ENCODE peak calls at places on chromosomes 2 and 18, in four cellular contexts. One of them, this sample, is unnamed.

GRCh38 chr2:178237488-178238143 is 43.3 kb downstream of the OSBPL6 start:
- DNase-seq in WTC11: no peak
- DNase-seq in GM12878: no peak
- DNase-seq in K562: no peak
- DNase-seq in this sample: no peak

GRCh38 chr2:126933707-126934106 is 35.0 kb downstream of the TEX51 start:
- DNase-seq in WTC11: no peak
- DNase-seq in GM12878: no peak
- DNase-seq in K562: no peak
- DNase-seq in this sample: no peak

GRCh38 chr18:47204908-47205522 is 28.9 kb upstream of the IER3IP1 start:
- DNase-seq in WTC11: peak
- DNase-seq in GM12878: no peak
- DNase-seq in K562: peak
- DNase-seq in this sample: peak

GRCh38 chr18:35635171-35635570 is 53.6 kb downstream of the GALNT1 start:
- DNase-seq in WTC11: no peak
- DNase-seq in GM12878: no peak
- DNase-seq in K562: no peak
- DNase-seq in this sample: peak

GRCh38 chr2:237601453-237602116 is 11.1 kb upstream of the RAB17 start:
- DNase-seq in WTC11: peak
- DNase-seq in GM12878: no peak
- DNase-seq in K562: no peak
- DNase-seq in this sample: peak

GRCh38 chr2:101295895-101296294 is 12.6 kb downstream of the RNF149 start:
- DNase-seq in WTC11: no peak
- DNase-seq in GM12878: no peak
- DNase-seq in K562: no peak
- DNase-seq in this sample: no peak

GRCh38 chr2:201465524-201465971 is 14.0 kb downstream of the STRADB start:
- DNase-seq in WTC11: no peak
- DNase-seq in GM12878: no peak
- DNase-seq in K562: no peak
- DNase-seq in this sample: no peak

GRCh38 chr2:9778012-9778411 is 65.3 kb upstream of the TAF1B start:
- DNase-seq in WTC11: peak
- DNase-seq in GM12878: no peak
- DNase-seq in K562: peak
- DNase-seq in this sample: no peak

GRCh38 chr2:127675335-127676261 is at the start of gene LIMS2:
- DNase-seq in WTC11: peak
- DNase-seq in GM12878: no peak
- DNase-seq in K562: no peak
- DNase-seq in this sample: no peak

GRCh38 chr2:118723394-118723793 is 124.1 kb downstream of the EN1 start:
- DNase-seq in WTC11: no peak
- DNase-seq in GM12878: no peak
- DNase-seq in K562: no peak
- DNase-seq in this sample: no peak

GRCh38 chr18:2932247-2933181 is 80.4 kb downstream of the LPIN2 start:
- DNase-seq in WTC11: peak
- DNase-seq in GM12878: peak
- DNase-seq in K562: peak
- DNase-seq in this sample: peak

GRCh38 chr2:11056614-11057013 is 98.7 kb upstream of the SLC66A3 start:
- DNase-seq in WTC11: no peak
- DNase-seq in GM12878: no peak
- DNase-seq in K562: no peak
- DNase-seq in this sample: no peak

GRCh38 chr2:236172238-236172865 is 4.2 kb upstream of the GBX2 start:
- DNase-seq in WTC11: peak
- DNase-seq in GM12878: no peak
- DNase-seq in K562: no peak
- DNase-seq in this sample: no peak

GRCh38 chr2:135245055-135245454 is 193.0 kb downstream of the RAB3GAP1 start:
- DNase-seq in WTC11: no peak
- DNase-seq in GM12878: no peak
- DNase-seq in K562: peak
- DNase-seq in this sample: peak

GRCh38 chr2:17857016-17857415 is 21.5 kb upstream of the KCNS3 start:
- DNase-seq in WTC11: no peak
- DNase-seq in GM12878: no peak
- DNase-seq in K562: no peak
- DNase-seq in this sample: no peak

GRCh38 chr2:1222062-1222461 is 191.2 kb upstream of the TPO start:
- DNase-seq in WTC11: no peak
- DNase-seq in GM12878: no peak
- DNase-seq in K562: no peak
- DNase-seq in this sample: no peak

GRCh38 chr2:67571785-67572718 is 174.9 kb downstream of the ETAA1 start:
- DNase-seq in WTC11: no peak
- DNase-seq in GM12878: no peak
- DNase-seq in K562: no peak
- DNase-seq in this sample: no peak

GRCh38 chr2:12717988-12718661 is 1.4 kb downstream of the TRIB2 start:
- DNase-seq in WTC11: no peak
- DNase-seq in GM12878: no peak
- DNase-seq in K562: peak
- DNase-seq in this sample: no peak

GRCh38 chr2:191905336-191905735 is 58.4 kb upstream of the CAVIN2 start:
- DNase-seq in WTC11: no peak
- DNase-seq in GM12878: no peak
- DNase-seq in K562: no peak
- DNase-seq in this sample: no peak

GRCh38 chr2:85999131-85999831 is 106.4 kb downstream of the POLR1A start:
- DNase-seq in WTC11: no peak
- DNase-seq in GM12878: peak
- DNase-seq in K562: peak
- DNase-seq in this sample: no peak

GRCh38 chr2:19677825-19678518 is 223.8 kb downstream of the TTC32 start:
- DNase-seq in WTC11: no peak
- DNase-seq in GM12878: no peak
- DNase-seq in K562: no peak
- DNase-seq in this sample: no peak

GRCh38 chr18:8826514-8826913 is 121.2 kb downstream of the MTCL1 start:
- DNase-seq in WTC11: no peak
- DNase-seq in GM12878: no peak
- DNase-seq in K562: no peak
- DNase-seq in this sample: no peak

GRCh38 chr2:237227190-237227988 is 141.7 kb downstream of the COPS8 start:
- DNase-seq in WTC11: no peak
- DNase-seq in GM12878: no peak
- DNase-seq in K562: no peak
- DNase-seq in this sample: no peak

GRCh38 chr2:239278941-239279365 is 121.9 kb downstream of the HDAC4 start:
- DNase-seq in WTC11: no peak
- DNase-seq in GM12878: no peak
- DNase-seq in K562: no peak
- DNase-seq in this sample: no peak

GRCh38 chr2:135657806-135658582 is 83.7 kb upstream of the UBXN4 start:
- DNase-seq in WTC11: no peak
- DNase-seq in GM12878: peak
- DNase-seq in K562: no peak
- DNase-seq in this sample: no peak

GRCh38 chr2:6977095-6977777 is 60.0 kb downstream of the RNF144A start:
- DNase-seq in WTC11: no peak
- DNase-seq in GM12878: no peak
- DNase-seq in K562: no peak
- DNase-seq in this sample: no peak

GRCh38 chr2:128981353-128981752 is 662.7 kb upstream of the HS6ST1 start:
- DNase-seq in WTC11: no peak
- DNase-seq in GM12878: no peak
- DNase-seq in K562: no peak
- DNase-seq in this sample: no peak

GRCh38 chr2:184596819-184597411 is 1.4 kb upstream of the ZNF804A start:
- DNase-seq in WTC11: no peak
- DNase-seq in GM12878: no peak
- DNase-seq in K562: no peak
- DNase-seq in this sample: peak

GRCh38 chr2:105338020-105338385 is 663 bp downstream of the C2orf49 start:
- DNase-seq in WTC11: no peak
- DNase-seq in GM12878: no peak
- DNase-seq in K562: peak
- DNase-seq in this sample: no peak

DNA sequence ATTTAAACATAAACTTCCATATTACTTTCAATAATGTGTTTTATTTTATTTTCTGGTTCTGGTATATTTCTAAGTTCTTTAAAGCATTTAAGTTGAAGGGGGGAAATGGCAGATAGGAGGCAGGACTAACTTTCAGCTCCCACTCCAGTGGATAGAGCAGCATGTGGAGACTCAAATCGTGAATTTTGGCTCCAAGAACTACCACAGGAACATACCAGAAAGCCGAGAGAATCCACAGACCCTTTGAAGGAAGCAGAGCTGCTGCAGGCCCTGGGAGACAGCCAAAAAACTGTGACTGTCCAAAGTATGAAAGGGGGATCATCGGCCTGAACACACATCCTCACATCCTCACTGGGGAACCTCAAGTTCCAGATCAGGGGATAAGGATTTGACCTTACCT is 207.7 kb upstream of the VWC2L start:
- DNase-seq in WTC11: no peak
- DNase-seq in GM12878: no peak
- DNase-seq in K562: no peak
- DNase-seq in this sample: no peak
- TF ChIP-seq NR2C2 in WTC11: no peak
- TF ChIP-seq NR2C2 in GM12878: no peak
- TF ChIP-seq NR2C2 in K562: no peak
- TF ChIP-seq NR2C2 in this sample: no peak

GRCh38 chr2:73262108-73262651 is 22.1 kb downstream of the FBXO41 start:
- DNase-seq in WTC11: no peak
- DNase-seq in GM12878: no peak
- DNase-seq in K562: no peak
- DNase-seq in this sample: peak

GRCh38 chr2:73259704-73260337 is 24.5 kb downstream of the FBXO41 start:
- DNase-seq in WTC11: no peak
- DNase-seq in GM12878: no peak
- DNase-seq in K562: no peak
- DNase-seq in this sample: no peak

GRCh38 chr2:73258913-73259215 is 24.8 kb downstream of the CCT7 start:
- DNase-seq in WTC11: no peak
- DNase-seq in GM12878: no peak
- DNase-seq in K562: no peak
- DNase-seq in this sample: no peak

GRCh38 chr2:73259276-73259675 is 25.0 kb downstream of the FBXO41 start:
- DNase-seq in WTC11: no peak
- DNase-seq in GM12878: no peak
- DNase-seq in K562: no peak
- DNase-seq in this sample: no peak

DNA sequence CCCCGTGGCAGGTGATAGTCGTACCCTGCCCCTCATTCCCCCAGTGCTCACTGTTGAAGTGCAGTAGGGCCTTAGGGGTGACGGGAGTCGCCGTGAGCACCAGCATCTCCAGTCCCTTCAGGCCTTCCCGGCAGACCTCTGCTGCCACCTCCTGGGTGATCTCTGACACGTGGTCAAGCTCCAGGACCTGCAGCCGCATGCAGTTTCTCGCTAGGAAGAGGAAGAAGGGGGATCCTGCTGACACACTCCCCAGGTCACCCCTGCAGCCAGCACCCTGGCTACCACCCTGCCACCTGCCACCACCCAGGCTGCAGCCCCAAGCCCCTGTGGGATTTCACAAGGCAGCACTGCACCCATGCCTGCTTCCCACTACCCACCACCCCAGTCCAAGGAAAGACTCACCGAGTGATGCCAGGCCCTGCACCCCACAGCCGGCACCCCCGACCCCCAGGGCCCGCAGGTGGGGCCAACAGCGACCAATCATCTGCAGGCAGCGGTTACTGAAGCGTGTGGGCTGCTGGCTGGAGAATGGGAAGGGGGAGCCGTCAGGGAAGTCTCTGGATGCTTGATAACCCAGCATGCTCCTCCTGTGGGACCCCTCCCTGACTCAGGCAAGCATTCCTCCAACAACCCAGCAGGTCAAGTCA is 23.8 kb downstream of the FBXO41 start:
- DNase-seq in WTC11: peak
- DNase-seq in GM12878: no peak
- DNase-seq in K562: peak
- DNase-seq in this sample: peak
- TF ChIP-seq NR2C2 in WTC11: no peak
- TF ChIP-seq NR2C2 in GM12878: no peak
- TF ChIP-seq NR2C2 in K562: no peak
- TF ChIP-seq NR2C2 in this sample: no peak

GRCh38 chr2:96555146-96555610 is 18.6 kb downstream of the ARID5A start:
- DNase-seq in WTC11: no peak
- DNase-seq in GM12878: no peak
- DNase-seq in K562: no peak
- DNase-seq in this sample: no peak

GRCh38 chr2:96553176-96553956 is 16.8 kb downstream of the ARID5A start:
- DNase-seq in WTC11: no peak
- DNase-seq in GM12878: no peak
- DNase-seq in K562: no peak
- DNase-seq in this sample: no peak

GRCh38 chr2:96552284-96553175 is 16.0 kb downstream of the ARID5A start:
- DNase-seq in WTC11: no peak
- DNase-seq in GM12878: no peak
- DNase-seq in K562: no peak
- DNase-seq in this sample: no peak

GRCh38 chr2:96556441-96557330 is 20.1 kb downstream of the ARID5A start:
- DNase-seq in WTC11: no peak
- DNase-seq in GM12878: no peak
- DNase-seq in K562: peak
- DNase-seq in this sample: peak

DNA sequence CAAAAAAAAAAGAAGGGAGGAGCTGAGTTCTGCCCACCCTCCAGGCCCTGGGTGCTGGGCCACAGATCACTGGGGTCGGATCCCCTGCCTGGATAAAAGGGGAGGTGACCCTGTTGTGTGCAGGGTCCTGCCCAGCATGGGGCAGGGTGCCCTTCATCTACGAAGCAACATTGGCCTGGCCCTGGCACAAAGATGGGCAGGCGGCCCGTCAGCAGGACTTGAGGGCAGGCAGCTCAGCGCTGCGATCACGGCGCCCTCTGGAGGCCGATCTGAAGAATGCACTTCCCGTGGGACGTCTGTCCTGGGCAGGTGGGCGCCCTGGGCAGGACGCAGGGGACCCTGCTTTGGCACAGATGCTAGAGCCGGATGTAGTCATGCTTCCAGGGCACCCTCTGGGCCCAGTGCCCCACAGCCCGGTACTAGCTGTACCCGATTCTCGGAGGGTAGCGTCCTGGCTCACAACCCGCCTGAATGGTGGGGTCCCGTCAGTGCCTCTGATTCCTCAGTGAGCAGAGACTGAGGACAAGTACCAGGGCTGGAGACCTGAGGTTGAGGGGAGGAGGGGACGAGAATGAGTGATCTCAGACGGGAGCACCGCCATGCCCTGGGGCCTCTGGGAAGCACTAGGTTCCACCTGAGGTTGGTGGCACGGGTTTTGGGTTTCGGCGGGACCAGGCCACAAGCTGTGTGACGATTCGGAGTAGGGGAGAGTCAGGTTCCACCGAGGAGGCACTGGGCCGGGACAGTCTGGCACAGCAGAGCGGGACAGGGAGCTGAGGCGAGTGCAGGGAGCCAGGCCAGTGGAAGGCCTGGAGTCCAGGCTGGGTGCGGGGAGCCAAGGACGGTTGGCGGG is 18.0 kb downstream of the ARID5A start:
- DNase-seq in WTC11: peak
- DNase-seq in GM12878: no peak
- DNase-seq in K562: peak
- DNase-seq in this sample: peak
- TF ChIP-seq NR2C2 in WTC11: no peak
- TF ChIP-seq NR2C2 in GM12878: no peak
- TF ChIP-seq NR2C2 in K562: no peak
- TF ChIP-seq NR2C2 in this sample: no peak

GRCh38 chr18:22591231-22591630 is 173.5 kb upstream of the CTAGE1 start:
- DNase-seq in WTC11: no peak
- DNase-seq in GM12878: no peak
- DNase-seq in K562: no peak
- DNase-seq in this sample: no peak
- TF ChIP-seq NR2C2 in WTC11: no peak
- TF ChIP-seq NR2C2 in GM12878: no peak
- TF ChIP-seq NR2C2 in K562: no peak
- TF ChIP-seq NR2C2 in this sample: no peak

This sample was measured in HepG2.